ENCODE peak calls at places on chromosomes 2 and 18, in five cellular contexts. H is NCI-H2029 treated with DMSO at 0.1 percent for 48 hours; N is activated gamma-delta T cell treated with Interleukin-2 at 50 U/mL for 16 hours; Y is CD8-positive, alpha-beta memory T cell; T is NAMALWA. X is an unnamed sample.

GRCh38 chr2:11044201-11044600 is 111.1 kb upstream of the SLC66A3 start:
- DNase-seq in H (no peak), T (no peak), N (no peak), Y (no peak), X (no peak)

GRCh38 chr2:9030190-9030589 is 26.7 kb upstream of the MBOAT2 start:
- DNase-seq in T (no peak), N (no peak), Y (no peak), H (no peak), X (no peak)

GRCh38 chr18:3345885-3346284 is 84.0 kb downstream of the MYL12B start:
- DNase-seq in N (no peak), T (no peak), Y (no peak), H (no peak), X (no peak)

GRCh38 chr2:15242936-15243461 is 318.1 kb downstream of the NBAS start:
- DNase-seq in T (no peak), Y (no peak), H (no peak), N (no peak), X (no peak)

GRCh38 chr18:12282436-12283039 is 25.5 kb upstream of the TUBB6 start:
- DNase-seq in Y (no peak), N (no peak), H (no peak), T (no peak), X (no peak)

GRCh38 chr2:128495996-128496547 is 177.4 kb upstream of the HS6ST1 start:
- DNase-seq in Y (no peak), N (no peak), T (no peak), H (no peak), X (no peak)

GRCh38 chr2:227464356-227464755 is 7.6 kb upstream of the AGFG1 start:
- DNase-seq in Y (no peak), T (no peak), N (no peak), H (no peak), X (no peak)

GRCh38 chr2:63486861-63487290 is 101.4 kb downstream of the WDPCP start:
- DNase-seq in Y (no peak), T (peak), H (no peak), N (no peak), X (no peak)

X was measured in B cell.